ENCODE peak calls at places on chromosomes 3 and 15, in seven cellular contexts. K, C, T, E, L, N and Y are unnamed samples.

GRCh38 chr3:9023191-9023590 is 59.9 kb upstream of the RAD18 start:
- DNase-seq in E (no peak), L (no peak), T (no peak), K (no peak), N (no peak), C (no peak), Y (no peak)

GRCh38 chr15:52485290-52485689 is 43.4 kb downstream of the MYO5A start:
- DNase-seq in L (no peak), E (no peak), K (no peak), N (no peak), T (no peak), C (no peak), Y (no peak)

GRCh38 chr3:180283251-180283650 is 246.5 kb upstream of the PEX5L start:
- DNase-seq in N (no peak), E (no peak), L (no peak), K (no peak), T (no peak), C (no peak), Y (no peak)

GRCh38 chr15:84929795-84930371 is 45.4 kb downstream of the SLC28A1 start:
- DNase-seq in K (no peak), N (peak; percentile 60), E (no peak), C (no peak), L (no peak), T (no peak), Y (no peak)

GRCh38 chr3:142223282-142223681 is 2.1 kb downstream of the GK5 start:
- DNase-seq in T (no peak), N (no peak), C (no peak), K (no peak), E (no peak), L (no peak), Y (no peak)

GRCh38 chr3:189937302-189938255 is 183.1 kb downstream of the P3H2 start:
- DNase-seq in E (no peak), K (peak; percentile 70), L (no peak), T (no peak), C (no peak), N (peak; percentile 98), Y (no peak)

GRCh38 chr3:194130807-194131589 is 5.0 kb upstream of the HES1 start:
- DNase-seq in K (peak; percentile 23), C (no peak), T (peak; percentile 18), N (peak; percentile 56), E (no peak), L (no peak), Y (no peak)

GRCh38 chr15:44550256-44550655 is 13.3 kb downstream of the EIF3J start:
- DNase-seq in K (peak; percentile 67), N (peak; percentile 58), C (no peak), E (no peak), L (no peak), T (no peak), Y (no peak)

GRCh38 chr15:84740691-84741090 is 7.7 kb upstream of the ZNF592 start:
- DNase-seq in E (no peak), T (no peak), L (no peak), C (no peak), K (no peak), N (no peak), Y (no peak)

GRCh38 chr15:75693501-75694240 is 19.0 kb downstream of the CSPG4 start:
- DNase-seq in E (no peak), L (peak; percentile 74), C (peak; percentile 61), T (no peak), N (peak; percentile 79), K (peak; percentile 71), Y (no peak)

GRCh38 chr3:49378249-49378899 is 20.2 kb upstream of the GPX1 start:
- DNase-seq in E (no peak), L (no peak), N (peak; percentile 77), K (peak; percentile 81), T (no peak), C (no peak), Y (no peak)

GRCh38 chr3:64651791-64652241 is 36.0 kb downstream of the ADAMTS9 start:
- DNase-seq in T (no peak), L (no peak), C (no peak), K (peak; percentile 22), E (no peak), N (no peak), Y (no peak)

GRCh38 chr15:65244638-65245037 is 33.4 kb upstream of the CILP start:
- DNase-seq in C (no peak), T (no peak), K (no peak), N (no peak), E (no peak), L (no peak), Y (no peak)

GRCh38 chr15:31031471-31032064 is 40.1 kb upstream of the MTMR10 start:
- DNase-seq in L (no peak), C (no peak), N (peak; percentile 55), K (peak; percentile 67), E (no peak), T (no peak), Y (no peak)

GRCh38 chr3:124770341-124771082 is 40.3 kb downstream of the UMPS start:
- DNase-seq in T (peak; percentile 45), E (no peak), C (no peak), N (no peak), L (no peak), K (peak; percentile 34), Y (no peak)

GRCh38 chr3:194875581-194876402 is 190.1 kb downstream of the FAM43A start:
- DNase-seq in K (no peak), T (no peak), E (no peak), C (no peak), N (no peak), L (no peak), Y (no peak)

GRCh38 chr3:55559651-55560423 is 72.7 kb upstream of the WNT5A start:
- DNase-seq in L (no peak), C (no peak), N (no peak), E (no peak), T (no peak), K (no peak), Y (no peak)

GRCh38 chr3:196207159-196207832 is 3.9 kb downstream of the ZDHHC19 start:
- DNase-seq in C (no peak), K (no peak), L (no peak), E (no peak), T (no peak), N (no peak), Y (peak; percentile 80)

GRCh38 chr15:79160211-79160610 is 69.6 kb upstream of the RASGRF1 start:
- DNase-seq in L (no peak), C (no peak), E (no peak), N (no peak), K (peak; percentile 34), T (no peak), Y (no peak)

GRCh38 chr3:39781025-39781424 is 28.4 kb upstream of the MYRIP start:
- DNase-seq in C (no peak), N (no peak), L (no peak), K (no peak), T (no peak), E (no peak), Y (no peak)

GRCh38 chr3:107953707-107954106 is 137.1 kb downstream of the CD47 start:
- DNase-seq in T (no peak), C (no peak), N (no peak), L (no peak), K (no peak), E (no peak), Y (no peak)

GRCh38 chr15:100761253-100761935 is 118.2 kb upstream of the ALDH1A3 start:
- DNase-seq in N (no peak), K (no peak), L (no peak), C (no peak), T (no peak), E (no peak), Y (no peak)

GRCh38 chr3:10552631-10552943 is 47.2 kb upstream of the ATP2B2 start:
- DNase-seq in E (no peak), L (no peak), T (no peak), N (no peak), K (no peak), C (no peak), Y (no peak)

GRCh38 chr3:10721101-10721500 is 94.9 kb upstream of the SLC6A11 start:
- DNase-seq in E (no peak), L (no peak), N (no peak), K (no peak), T (no peak), C (no peak), Y (no peak)

GRCh38 chr15:67178569-67179210 is 75.8 kb downstream of the AAGAB start:
- DNase-seq in T (no peak), L (no peak), E (no peak), K (peak; percentile 97), C (no peak), N (peak; percentile 99), Y (no peak)

GRCh38 chr3:133563186-133563591 is 10.3 kb upstream of the CDV3 start:
- DNase-seq in L (no peak), T (no peak), N (no peak), E (no peak), C (no peak), K (peak; percentile 24), Y (no peak)

GRCh38 chr15:41584636-41585139 is 25.7 kb downstream of the TYRO3 start:
- DNase-seq in E (no peak), K (no peak), L (no peak), N (peak; percentile 5), T (no peak), C (no peak), Y (no peak)

GRCh38 chr15:51688863-51689262 is 7.6 kb downstream of the SCG3 start:
- DNase-seq in E (no peak), N (no peak), K (peak; percentile 8), L (no peak), C (no peak), T (no peak), Y (no peak)

GRCh38 chr3:70471464-70472342 is 159.3 kb upstream of the MDFIC2 start:
- DNase-seq in E (no peak), K (no peak), L (no peak), T (no peak), C (no peak), N (peak; percentile 6), Y (no peak)

GRCh38 chr3:160459450-160459970 is 9.9 kb upstream of the TRIM59 start:
- DNase-seq in E (no peak), N (no peak), L (no peak), T (no peak), K (no peak), C (no peak), Y (no peak)

GRCh38 chr15:60548101-60548500 is 69.2 kb upstream of the ICE2 start:
- DNase-seq in L (no peak), E (no peak), N (no peak), K (no peak), T (no peak), C (no peak), Y (no peak)

GRCh38 chr3:24492971-24493551 is 1.6 kb downstream of the THRB start:
- DNase-seq in L (no peak), C (no peak), T (no peak), N (no peak), K (no peak), E (no peak), Y (no peak)

GRCh38 chr15:88920186-88920891 is 7.2 kb upstream of the MFGE8 start:
- DNase-seq in L (no peak), C (no peak), E (no peak), T (no peak), K (peak; percentile 42), N (peak; percentile 62), Y (no peak)

GRCh38 chr3:37825744-37826143 is 35.9 kb upstream of the CTDSPL start:
- DNase-seq in T (no peak), N (no peak), L (no peak), E (no peak), K (no peak), C (no peak), Y (no peak)

GRCh38 chr3:98361289-98361688 is 7.6 kb downstream of the OR5K4 start:
- DNase-seq in C (no peak), N (no peak), E (no peak), L (no peak), T (no peak), K (no peak), Y (no peak)

GRCh38 chr3:127984241-127984975 is 67.8 kb upstream of the SEC61A1 start:
- DNase-seq in C (no peak), N (no peak), K (no peak), T (no peak), E (no peak), L (no peak), Y (no peak)

GRCh38 chr3:38354588-38355344 is 8.2 kb downstream of the XYLB start:
- DNase-seq in K (peak; percentile 73), N (peak; percentile 71), C (no peak), L (peak; percentile 3), E (no peak), T (no peak), Y (no peak)

GRCh38 chr3:193134895-193135294 is 106.1 kb upstream of the PLAAT1 start:
- DNase-seq in C (no peak), L (no peak), E (no peak), K (peak; percentile 23), N (peak; percentile 86), T (no peak), Y (no peak)